ENCODE peak calls at places on chromosomes 2 and 18, in seven cellular contexts. One of them, this sample, is unnamed.

GRCh38 chr2:14756981-14757657 is 124.6 kb downstream of the LRATD1 start:
- DNase-seq in breast epithelium: no peak
- DNase-seq in CD4-positive, alpha-beta memory T cell: no peak
- DNase-seq in GM12864: no peak
- DNase-seq in amniotic epithelial cell: peak
- DNase-seq in stimulated activated CD4-positive, alpha-beta T cell treated with anti-CD3 and anti-CD28 coated beads, Interleukin-12 subunit alpha, Interleukin-12 subunit beta, amount 100 ng/mL, for 4 hours: no peak
- DNase-seq in activated CD8-positive, alpha-beta memory T cell treated with anti-CD3 and anti-CD28 coated beads for 1 hour: no peak
- DNase-seq in this sample: no peak

GRCh38 chr2:24493713-24494112 is 2.7 kb downstream of the NCOA1 start:
- DNase-seq in amniotic epithelial cell: peak
- DNase-seq in CD4-positive, alpha-beta memory T cell: no peak
- DNase-seq in stimulated activated CD4-positive, alpha-beta T cell treated with anti-CD3 and anti-CD28 coated beads, Interleukin-12 subunit alpha, Interleukin-12 subunit beta, amount 100 ng/mL, for 4 hours: no peak
- DNase-seq in breast epithelium: no peak
- DNase-seq in GM12864: no peak
- DNase-seq in activated CD8-positive, alpha-beta memory T cell treated with anti-CD3 and anti-CD28 coated beads for 1 hour: no peak
- DNase-seq in this sample: no peak

GRCh38 chr2:206154197-206154596 is 5.0 kb downstream of the NDUFS1 start:
- DNase-seq in activated CD8-positive, alpha-beta memory T cell treated with anti-CD3 and anti-CD28 coated beads for 1 hour: no peak
- DNase-seq in amniotic epithelial cell: no peak
- DNase-seq in breast epithelium: no peak
- DNase-seq in stimulated activated CD4-positive, alpha-beta T cell treated with anti-CD3 and anti-CD28 coated beads, Interleukin-12 subunit alpha, Interleukin-12 subunit beta, amount 100 ng/mL, for 4 hours: no peak
- DNase-seq in CD4-positive, alpha-beta memory T cell: no peak
- DNase-seq in GM12864: no peak
- DNase-seq in this sample: peak

GRCh38 chr2:20049631-20050030 is 1.8 kb downstream of the LAPTM4A start:
- DNase-seq in activated CD8-positive, alpha-beta memory T cell treated with anti-CD3 and anti-CD28 coated beads for 1 hour: no peak
- DNase-seq in stimulated activated CD4-positive, alpha-beta T cell treated with anti-CD3 and anti-CD28 coated beads, Interleukin-12 subunit alpha, Interleukin-12 subunit beta, amount 100 ng/mL, for 4 hours: no peak
- DNase-seq in amniotic epithelial cell: no peak
- DNase-seq in breast epithelium: no peak
- DNase-seq in CD4-positive, alpha-beta memory T cell: no peak
- DNase-seq in GM12864: no peak
- DNase-seq in this sample: no peak

GRCh38 chr18:68456985-68457384 is 257.9 kb downstream of the TMX3 start:
- DNase-seq in CD4-positive, alpha-beta memory T cell: no peak
- DNase-seq in amniotic epithelial cell: no peak
- DNase-seq in GM12864: no peak
- DNase-seq in stimulated activated CD4-positive, alpha-beta T cell treated with anti-CD3 and anti-CD28 coated beads, Interleukin-12 subunit alpha, Interleukin-12 subunit beta, amount 100 ng/mL, for 4 hours: no peak
- DNase-seq in activated CD8-positive, alpha-beta memory T cell treated with anti-CD3 and anti-CD28 coated beads for 1 hour: no peak
- DNase-seq in breast epithelium: no peak
- DNase-seq in this sample: no peak

GRCh38 chr2:240139011-240139441 is 1.4 kb downstream of the OTOS start:
- DNase-seq in stimulated activated CD4-positive, alpha-beta T cell treated with anti-CD3 and anti-CD28 coated beads, Interleukin-12 subunit alpha, Interleukin-12 subunit beta, amount 100 ng/mL, for 4 hours: no peak
- DNase-seq in amniotic epithelial cell: no peak
- DNase-seq in GM12864: no peak
- DNase-seq in activated CD8-positive, alpha-beta memory T cell treated with anti-CD3 and anti-CD28 coated beads for 1 hour: no peak
- DNase-seq in breast epithelium: peak
- DNase-seq in CD4-positive, alpha-beta memory T cell: no peak
- DNase-seq in this sample: no peak

GRCh38 chr2:33552758-33553461 is 46.2 kb downstream of the FAM98A start:
- DNase-seq in CD4-positive, alpha-beta memory T cell: no peak
- DNase-seq in activated CD8-positive, alpha-beta memory T cell treated with anti-CD3 and anti-CD28 coated beads for 1 hour: no peak
- DNase-seq in stimulated activated CD4-positive, alpha-beta T cell treated with anti-CD3 and anti-CD28 coated beads, Interleukin-12 subunit alpha, Interleukin-12 subunit beta, amount 100 ng/mL, for 4 hours: no peak
- DNase-seq in GM12864: no peak
- DNase-seq in breast epithelium: no peak
- DNase-seq in amniotic epithelial cell: peak
- DNase-seq in this sample: no peak

GRCh38 chr18:74901347-74902169 is 303.9 kb downstream of the ZNF407 start:
- DNase-seq in GM12864: no peak
- DNase-seq in amniotic epithelial cell: no peak
- DNase-seq in breast epithelium: no peak
- DNase-seq in activated CD8-positive, alpha-beta memory T cell treated with anti-CD3 and anti-CD28 coated beads for 1 hour: no peak
- DNase-seq in stimulated activated CD4-positive, alpha-beta T cell treated with anti-CD3 and anti-CD28 coated beads, Interleukin-12 subunit alpha, Interleukin-12 subunit beta, amount 100 ng/mL, for 4 hours: no peak
- DNase-seq in CD4-positive, alpha-beta memory T cell: no peak
- DNase-seq in this sample: no peak

GRCh38 chr2:60883896-60884295 is 2.5 kb downstream of the REL start:
- DNase-seq in activated CD8-positive, alpha-beta memory T cell treated with anti-CD3 and anti-CD28 coated beads for 1 hour: no peak
- DNase-seq in amniotic epithelial cell: no peak
- DNase-seq in CD4-positive, alpha-beta memory T cell: no peak
- DNase-seq in stimulated activated CD4-positive, alpha-beta T cell treated with anti-CD3 and anti-CD28 coated beads, Interleukin-12 subunit alpha, Interleukin-12 subunit beta, amount 100 ng/mL, for 4 hours: no peak
- DNase-seq in GM12864: no peak
- DNase-seq in breast epithelium: no peak
- DNase-seq in this sample: no peak

GRCh38 chr2:11292464-11293255 is 51.8 kb downstream of the ROCK2 start:
- DNase-seq in CD4-positive, alpha-beta memory T cell: no peak
- DNase-seq in amniotic epithelial cell: peak
- DNase-seq in activated CD8-positive, alpha-beta memory T cell treated with anti-CD3 and anti-CD28 coated beads for 1 hour: no peak
- DNase-seq in stimulated activated CD4-positive, alpha-beta T cell treated with anti-CD3 and anti-CD28 coated beads, Interleukin-12 subunit alpha, Interleukin-12 subunit beta, amount 100 ng/mL, for 4 hours: no peak
- DNase-seq in GM12864: no peak
- DNase-seq in breast epithelium: no peak
- DNase-seq in this sample: no peak

GRCh38 chr2:224085246-224085645 is 46.2 kb upstream of the SERPINE2 start:
- DNase-seq in stimulated activated CD4-positive, alpha-beta T cell treated with anti-CD3 and anti-CD28 coated beads, Interleukin-12 subunit alpha, Interleukin-12 subunit beta, amount 100 ng/mL, for 4 hours: no peak
- DNase-seq in activated CD8-positive, alpha-beta memory T cell treated with anti-CD3 and anti-CD28 coated beads for 1 hour: no peak
- DNase-seq in GM12864: no peak
- DNase-seq in amniotic epithelial cell: peak
- DNase-seq in CD4-positive, alpha-beta memory T cell: no peak
- DNase-seq in breast epithelium: no peak
- DNase-seq in this sample: no peak

GRCh38 chr18:46411862-46412690 is 244.9 kb downstream of the LOXHD1 start:
- DNase-seq in activated CD8-positive, alpha-beta memory T cell treated with anti-CD3 and anti-CD28 coated beads for 1 hour: no peak
- DNase-seq in stimulated activated CD4-positive, alpha-beta T cell treated with anti-CD3 and anti-CD28 coated beads, Interleukin-12 subunit alpha, Interleukin-12 subunit beta, amount 100 ng/mL, for 4 hours: no peak
- DNase-seq in CD4-positive, alpha-beta memory T cell: no peak
- DNase-seq in GM12864: no peak
- DNase-seq in amniotic epithelial cell: no peak
- DNase-seq in breast epithelium: no peak
- DNase-seq in this sample: no peak

GRCh38 chr2:151775057-151775740 is 40.9 kb upstream of the NEB start:
- DNase-seq in breast epithelium: no peak
- DNase-seq in GM12864: no peak
- DNase-seq in stimulated activated CD4-positive, alpha-beta T cell treated with anti-CD3 and anti-CD28 coated beads, Interleukin-12 subunit alpha, Interleukin-12 subunit beta, amount 100 ng/mL, for 4 hours: no peak
- DNase-seq in amniotic epithelial cell: peak
- DNase-seq in activated CD8-positive, alpha-beta memory T cell treated with anti-CD3 and anti-CD28 coated beads for 1 hour: no peak
- DNase-seq in CD4-positive, alpha-beta memory T cell: no peak
- DNase-seq in this sample: no peak

GRCh38 chr18:44803019-44803650 is 122.4 kb downstream of the SETBP1 start:
- DNase-seq in amniotic epithelial cell: peak
- DNase-seq in GM12864: no peak
- DNase-seq in CD4-positive, alpha-beta memory T cell: no peak
- DNase-seq in activated CD8-positive, alpha-beta memory T cell treated with anti-CD3 and anti-CD28 coated beads for 1 hour: no peak
- DNase-seq in stimulated activated CD4-positive, alpha-beta T cell treated with anti-CD3 and anti-CD28 coated beads, Interleukin-12 subunit alpha, Interleukin-12 subunit beta, amount 100 ng/mL, for 4 hours: no peak
- DNase-seq in breast epithelium: no peak
- DNase-seq in this sample: no peak

GRCh38 chr2:187372213-187372612 is 75.8 kb downstream of the CALCRL start:
- DNase-seq in stimulated activated CD4-positive, alpha-beta T cell treated with anti-CD3 and anti-CD28 coated beads, Interleukin-12 subunit alpha, Interleukin-12 subunit beta, amount 100 ng/mL, for 4 hours: no peak
- DNase-seq in breast epithelium: no peak
- DNase-seq in CD4-positive, alpha-beta memory T cell: no peak
- DNase-seq in amniotic epithelial cell: no peak
- DNase-seq in activated CD8-positive, alpha-beta memory T cell treated with anti-CD3 and anti-CD28 coated beads for 1 hour: no peak
- DNase-seq in GM12864: no peak
- DNase-seq in this sample: no peak

GRCh38 chr2:96951125-96951654 is 35.2 kb downstream of the FAM178B start:
- DNase-seq in breast epithelium: peak
- DNase-seq in CD4-positive, alpha-beta memory T cell: peak
- DNase-seq in stimulated activated CD4-positive, alpha-beta T cell treated with anti-CD3 and anti-CD28 coated beads, Interleukin-12 subunit alpha, Interleukin-12 subunit beta, amount 100 ng/mL, for 4 hours: peak
- DNase-seq in activated CD8-positive, alpha-beta memory T cell treated with anti-CD3 and anti-CD28 coated beads for 1 hour: peak
- DNase-seq in GM12864: no peak
- DNase-seq in amniotic epithelial cell: peak
- DNase-seq in this sample: no peak

GRCh38 chr2:237198144-237198900 is 112.6 kb downstream of the COPS8 start:
- DNase-seq in CD4-positive, alpha-beta memory T cell: no peak
- DNase-seq in breast epithelium: no peak
- DNase-seq in activated CD8-positive, alpha-beta memory T cell treated with anti-CD3 and anti-CD28 coated beads for 1 hour: no peak
- DNase-seq in GM12864: no peak
- DNase-seq in amniotic epithelial cell: peak
- DNase-seq in stimulated activated CD4-positive, alpha-beta T cell treated with anti-CD3 and anti-CD28 coated beads, Interleukin-12 subunit alpha, Interleukin-12 subunit beta, amount 100 ng/mL, for 4 hours: no peak
- DNase-seq in this sample: no peak

GRCh38 chr2:46180189-46180588 is 117.0 kb upstream of the EPAS1 start:
- DNase-seq in activated CD8-positive, alpha-beta memory T cell treated with anti-CD3 and anti-CD28 coated beads for 1 hour: no peak
- DNase-seq in amniotic epithelial cell: no peak
- DNase-seq in GM12864: no peak
- DNase-seq in breast epithelium: no peak
- DNase-seq in stimulated activated CD4-positive, alpha-beta T cell treated with anti-CD3 and anti-CD28 coated beads, Interleukin-12 subunit alpha, Interleukin-12 subunit beta, amount 100 ng/mL, for 4 hours: no peak
- DNase-seq in CD4-positive, alpha-beta memory T cell: no peak
- DNase-seq in this sample: no peak

GRCh38 chr2:94871226-94872087 is at the start of gene TEKT4:
- DNase-seq in amniotic epithelial cell: no peak
- DNase-seq in GM12864: no peak
- DNase-seq in stimulated activated CD4-positive, alpha-beta T cell treated with anti-CD3 and anti-CD28 coated beads, Interleukin-12 subunit alpha, Interleukin-12 subunit beta, amount 100 ng/mL, for 4 hours: no peak
- DNase-seq in activated CD8-positive, alpha-beta memory T cell treated with anti-CD3 and anti-CD28 coated beads for 1 hour: no peak
- DNase-seq in CD4-positive, alpha-beta memory T cell: no peak
- DNase-seq in breast epithelium: no peak
- DNase-seq in this sample: no peak

GRCh38 chr2:30147196-30147714 is 448 bp downstream of the YPEL5 start:
- DNase-seq in CD4-positive, alpha-beta memory T cell: no peak
- DNase-seq in activated CD8-positive, alpha-beta memory T cell treated with anti-CD3 and anti-CD28 coated beads for 1 hour: no peak
- DNase-seq in amniotic epithelial cell: no peak
- DNase-seq in GM12864: no peak
- DNase-seq in stimulated activated CD4-positive, alpha-beta T cell treated with anti-CD3 and anti-CD28 coated beads, Interleukin-12 subunit alpha, Interleukin-12 subunit beta, amount 100 ng/mL, for 4 hours: no peak
- DNase-seq in breast epithelium: no peak
- DNase-seq in this sample: no peak

GRCh38 chr2:233089851-233090250 is 29.7 kb downstream of the INPP5D start:
- DNase-seq in amniotic epithelial cell: no peak
- DNase-seq in activated CD8-positive, alpha-beta memory T cell treated with anti-CD3 and anti-CD28 coated beads for 1 hour: no peak
- DNase-seq in stimulated activated CD4-positive, alpha-beta T cell treated with anti-CD3 and anti-CD28 coated beads, Interleukin-12 subunit alpha, Interleukin-12 subunit beta, amount 100 ng/mL, for 4 hours: no peak
- DNase-seq in CD4-positive, alpha-beta memory T cell: no peak
- DNase-seq in breast epithelium: peak
- DNase-seq in GM12864: no peak
- DNase-seq in this sample: no peak

GRCh38 chr2:198712485-198712884 is 745.3 kb downstream of the SATB2 start:
- DNase-seq in breast epithelium: no peak
- DNase-seq in GM12864: no peak
- DNase-seq in amniotic epithelial cell: no peak
- DNase-seq in stimulated activated CD4-positive, alpha-beta T cell treated with anti-CD3 and anti-CD28 coated beads, Interleukin-12 subunit alpha, Interleukin-12 subunit beta, amount 100 ng/mL, for 4 hours: no peak
- DNase-seq in CD4-positive, alpha-beta memory T cell: no peak
- DNase-seq in activated CD8-positive, alpha-beta memory T cell treated with anti-CD3 and anti-CD28 coated beads for 1 hour: no peak
- DNase-seq in this sample: no peak

GRCh38 chr2:147554708-147555107 is 290.1 kb upstream of the ACVR2A start:
- DNase-seq in amniotic epithelial cell: no peak
- DNase-seq in stimulated activated CD4-positive, alpha-beta T cell treated with anti-CD3 and anti-CD28 coated beads, Interleukin-12 subunit alpha, Interleukin-12 subunit beta, amount 100 ng/mL, for 4 hours: no peak
- DNase-seq in breast epithelium: no peak
- DNase-seq in CD4-positive, alpha-beta memory T cell: no peak
- DNase-seq in activated CD8-positive, alpha-beta memory T cell treated with anti-CD3 and anti-CD28 coated beads for 1 hour: no peak
- DNase-seq in GM12864: no peak
- DNase-seq in this sample: no peak

GRCh38 chr2:172813314-172813888 is 77.8 kb downstream of the RAPGEF4 start:
- DNase-seq in breast epithelium: no peak
- DNase-seq in activated CD8-positive, alpha-beta memory T cell treated with anti-CD3 and anti-CD28 coated beads for 1 hour: no peak
- DNase-seq in stimulated activated CD4-positive, alpha-beta T cell treated with anti-CD3 and anti-CD28 coated beads, Interleukin-12 subunit alpha, Interleukin-12 subunit beta, amount 100 ng/mL, for 4 hours: no peak
- DNase-seq in GM12864: no peak
- DNase-seq in CD4-positive, alpha-beta memory T cell: no peak
- DNase-seq in amniotic epithelial cell: peak
- DNase-seq in this sample: no peak

GRCh38 chr2:234550511-234551107 is 53.7 kb upstream of the ARL4C start:
- DNase-seq in CD4-positive, alpha-beta memory T cell: peak
- DNase-seq in amniotic epithelial cell: peak
- DNase-seq in GM12864: no peak
- DNase-seq in activated CD8-positive, alpha-beta memory T cell treated with anti-CD3 and anti-CD28 coated beads for 1 hour: peak
- DNase-seq in breast epithelium: no peak
- DNase-seq in stimulated activated CD4-positive, alpha-beta T cell treated with anti-CD3 and anti-CD28 coated beads, Interleukin-12 subunit alpha, Interleukin-12 subunit beta, amount 100 ng/mL, for 4 hours: peak
- DNase-seq in this sample: peak

GRCh38 chr2:120771556-120772208 is 36.0 kb downstream of the GLI2 start:
- DNase-seq in stimulated activated CD4-positive, alpha-beta T cell treated with anti-CD3 and anti-CD28 coated beads, Interleukin-12 subunit alpha, Interleukin-12 subunit beta, amount 100 ng/mL, for 4 hours: no peak
- DNase-seq in CD4-positive, alpha-beta memory T cell: no peak
- DNase-seq in amniotic epithelial cell: peak
- DNase-seq in GM12864: no peak
- DNase-seq in activated CD8-positive, alpha-beta memory T cell treated with anti-CD3 and anti-CD28 coated beads for 1 hour: no peak
- DNase-seq in breast epithelium: no peak
- DNase-seq in this sample: no peak

This sample was measured in GM12878.